ENCODE peak calls at places on chromosomes 16 and 17, in four cellular contexts. G is HCT116, B is K562, D is H1. E is an unnamed sample.
A peak's percentile ranks its signal among the peaks of the same experiment; 100 is the strongest.

GRCh38 chr17:78862073-78863023 is 21.7 kb upstream of the USP36 start:
- DNase-seq in G (peak; percentile 92), B (peak; percentile 78), D (no peak), E (no peak)

GRCh38 chr16:84583995-84584394 is 33.9 kb downstream of the COTL1 start:
- DNase-seq in G (no peak), B (no peak), D (no peak), E (no peak)

GRCh38 chr16:8739989-8740704 is 57.3 kb downstream of the TMEM186 start:
- DNase-seq in G (no peak), B (no peak), D (no peak), E (no peak)

GRCh38 chr17:43665387-43666101 is 3.8 kb upstream of the MEOX1 start:
- DNase-seq in G (no peak), B (no peak), D (peak; percentile 61), E (no peak)

GRCh38 chr16:30184430-30185140 is 1.2 kb downstream of the CORO1A start:
- DNase-seq in G (no peak), B (peak; percentile 17), D (peak; percentile 46), E (no peak)

GRCh38 chr17:78343099-78343432 is 16.8 kb downstream of the SOCS3 start:
- DNase-seq in G (peak; percentile 45), B (no peak), D (no peak), E (no peak)

GRCh38 chr17:10936931-10937330 is 99.0 kb upstream of the PIRT start:
- DNase-seq in G (no peak), B (no peak), D (no peak), E (no peak)

GRCh38 chr16:13397126-13397525 is 495.7 kb downstream of the SHISA9 start:
- DNase-seq in G (no peak), B (no peak), D (no peak), E (no peak)

GRCh38 chr17:82888583-82889495 is 49.0 kb upstream of the ZNF750 start:
- DNase-seq in G (no peak), B (no peak), D (no peak), E (peak; percentile 99)

GRCh38 chr17:82752371-82753200 is 721 bp downstream of the TBCD start:
- DNase-seq in G (no peak), B (peak; percentile 57), D (no peak), E (peak; percentile 35)

GRCh38 chr17:47808830-47809480 is 12.6 kb downstream of the OSBPL7 start:
- DNase-seq in G (no peak), B (no peak), D (no peak), E (no peak)

GRCh38 chr17:4887581-4887980 is 11.8 kb upstream of the C17orf107 start:
- DNase-seq in G (no peak), B (no peak), D (no peak), E (no peak)

GRCh38 chr17:77501101-77501566 is 360.4 kb downstream of the SEC14L1 start:
- DNase-seq in G (no peak), B (peak; percentile 60), D (no peak), E (no peak)

GRCh38 chr17:42285346-42286050 is 2.8 kb upstream of the STAT5A start:
- DNase-seq in G (no peak), B (no peak), D (no peak), E (no peak)

GRCh38 chr17:31807846-31808245 is 51.2 kb downstream of the COPRS start:
- DNase-seq in G (no peak), B (no peak), D (no peak), E (no peak)

GRCh38 chr16:71883849-71884638 is at the start of gene ZNF821:
- DNase-seq in G (no peak), B (peak; percentile 95), D (peak; percentile 95), E (peak; percentile 80)

GRCh38 chr16:89039756-89040155 is 53.9 kb upstream of the ACSF3 start:
- DNase-seq in G (no peak), B (no peak), D (no peak), E (no peak)

GRCh38 chr17:81807210-81807719 is 3.3 kb downstream of the GCGR start:
- DNase-seq in G (no peak), B (no peak), D (no peak), E (no peak)

GRCh38 chr16:5071341-5071680 is 332 bp upstream of the ALG1 start:
- DNase-seq in G (no peak), B (no peak), D (no peak), E (no peak)

GRCh38 chr17:19986941-19987714 is 9.5 kb upstream of the AKAP10 start:
- DNase-seq in G (no peak), B (no peak), D (no peak), E (no peak)

GRCh38 chr16:87598431-87598830 is 3.9 kb upstream of the JPH3 start:
- DNase-seq in G (no peak), B (no peak), D (no peak), E (no peak)

DNA sequence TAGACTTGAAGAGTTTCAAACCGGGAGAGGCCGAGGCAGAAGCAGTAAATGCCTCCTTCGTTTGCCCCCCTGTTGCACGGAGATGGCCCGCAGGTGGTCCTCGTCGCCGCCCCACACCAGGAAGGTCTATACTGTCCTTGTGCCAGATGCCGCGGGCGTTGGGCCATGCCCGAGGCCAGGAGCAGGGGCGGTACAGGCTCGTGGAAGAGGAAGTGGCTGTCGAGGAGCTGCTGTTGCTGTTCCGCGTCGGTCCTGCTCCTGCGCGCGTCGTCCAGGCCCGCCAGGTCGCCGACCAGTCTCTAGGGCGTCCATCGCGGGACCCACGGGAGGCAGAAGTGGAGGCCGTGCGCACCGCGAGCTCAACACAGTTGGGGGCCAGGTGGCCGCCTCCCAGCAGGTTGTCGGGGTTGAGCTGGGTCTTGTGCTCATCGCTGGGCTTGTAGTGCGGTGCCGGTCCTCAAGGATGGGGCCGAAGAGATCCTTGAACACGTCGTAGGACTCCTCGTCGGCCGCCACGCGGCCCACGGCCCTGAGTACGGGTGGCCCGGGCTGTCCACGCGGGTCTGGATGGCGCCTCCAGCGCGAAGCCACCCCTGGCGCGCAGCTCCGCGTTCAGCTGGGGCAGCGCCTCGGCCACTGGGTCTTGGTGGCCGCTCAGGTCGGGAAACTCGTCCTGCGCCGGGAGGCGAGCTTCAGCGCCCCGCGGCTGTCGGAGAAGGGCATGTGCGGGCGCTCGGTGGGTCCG is 13.1 kb upstream of the C16orf87 start:
- DNase-seq in G (no peak), B (no peak), D (peak; percentile 45), E (no peak)
- TF ChIP-seq JUND in G (no peak), B (no peak), D (no peak), E (no peak)

DNA sequence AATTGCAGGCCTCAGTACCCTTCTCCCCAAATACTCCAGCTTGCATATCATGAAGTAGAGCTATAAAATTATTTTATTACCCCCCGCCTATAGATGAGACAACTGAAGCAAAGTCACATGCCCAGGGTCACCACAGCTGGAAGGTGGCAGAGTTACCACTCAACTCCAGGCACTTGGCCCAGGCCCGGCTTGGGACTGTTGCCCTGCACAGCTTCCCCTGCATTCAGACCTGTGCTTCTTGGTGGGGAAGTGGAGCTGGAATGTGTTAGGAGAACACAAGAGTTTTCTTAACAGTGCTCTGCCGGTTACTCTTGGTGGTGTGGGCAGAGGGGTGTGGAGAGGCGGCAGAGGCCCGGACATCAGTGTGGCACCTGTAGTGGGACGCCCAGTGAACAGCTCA is 149.3 kb downstream of the SOCS1 start:
- DNase-seq in G (no peak), B (no peak), D (no peak), E (no peak)
- TF ChIP-seq JUND in G (no peak), B (no peak), D (no peak), E (no peak)

DNA sequence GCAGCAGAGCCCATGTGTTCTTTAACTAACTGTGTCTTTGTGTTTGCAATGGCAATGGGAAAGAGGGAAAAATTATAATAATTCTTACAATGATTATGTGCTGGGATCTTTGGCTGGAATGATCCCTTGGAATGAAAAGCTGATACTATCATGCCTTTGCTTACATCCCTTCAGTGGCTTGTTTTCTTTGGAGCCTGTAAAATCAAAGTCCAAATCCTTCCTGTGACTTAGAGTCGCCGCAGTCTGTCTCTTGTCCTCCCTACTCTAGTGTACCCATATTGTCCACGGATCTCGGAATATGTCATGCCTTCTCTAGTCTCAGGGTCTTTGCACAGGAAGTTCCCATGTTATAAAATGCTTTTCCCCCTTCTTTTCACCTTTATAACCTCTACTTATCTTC is 111.7 kb upstream of the MAF start:
- DNase-seq in G (no peak), B (no peak), D (no peak), E (no peak)
- TF ChIP-seq JUND in G (no peak), B (no peak), D (no peak), E (no peak)

GRCh38 chr17:68101992-68102758 is 66.6 kb downstream of the KPNA2 start:
- DNase-seq in G (no peak), B (no peak), D (no peak), E (peak; percentile 35)
- TF ChIP-seq JUND in G (no peak), B (no peak), D (no peak), E (no peak)

DNA sequence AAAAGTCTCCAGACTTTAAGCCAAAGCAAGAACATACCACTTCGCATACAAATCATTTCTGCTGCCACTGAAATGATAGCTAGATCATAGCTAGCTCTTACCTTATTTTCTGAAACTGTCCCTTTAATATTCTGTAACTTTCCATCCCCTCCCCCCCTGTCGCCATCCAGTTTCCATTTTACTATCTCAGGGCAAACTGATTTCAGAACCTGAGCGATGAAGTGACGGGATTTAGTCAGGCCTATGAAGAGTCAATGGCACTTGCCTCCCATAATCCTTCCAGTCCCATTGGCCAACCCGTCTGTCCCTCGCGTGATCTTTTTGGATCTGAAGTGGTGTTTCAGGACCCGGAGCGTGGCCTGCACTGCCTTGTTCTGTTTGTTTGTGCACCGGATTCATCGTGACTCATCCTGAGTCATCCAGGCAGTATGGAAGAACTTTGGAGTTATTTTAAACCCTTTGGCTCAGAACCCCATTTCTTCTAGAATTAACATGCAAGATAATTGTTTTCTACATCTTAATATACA is 199.8 kb upstream of the CHMP6 start:
- DNase-seq in G (peak; percentile 99), B (peak; percentile 72), D (no peak), E (peak; percentile 48)
- TF ChIP-seq JUND in G (peak; percentile 100), B (peak; percentile 99), D (no peak), E (no peak)

GRCh38 chr17:12463102-12463501 is 202.6 kb upstream of the MYOCD start:
- DNase-seq in G (no peak), B (no peak), D (no peak), E (no peak)
- TF ChIP-seq JUND in G (no peak), B (no peak), D (no peak), E (no peak)

GRCh38 chr16:25988882-25989281 is 297.1 kb downstream of the HS3ST4 start:
- DNase-seq in G (no peak), B (no peak), D (no peak), E (no peak)
- TF ChIP-seq JUND in G (no peak), B (no peak), D (no peak), E (no peak)

GRCh38 chr17:30433514-30433913 is 43.7 kb upstream of the GOSR1 start:
- DNase-seq in G (peak; percentile 37), B (peak; percentile 49), D (no peak), E (peak; percentile 68)
- TF ChIP-seq JUND in G (peak; percentile 33), B (peak; percentile 11), D (no peak), E (no peak)

GRCh38 chr17:7173687-7174602 is 5.2 kb downstream of the ASGR1 start:
- DNase-seq in G (no peak), B (no peak), D (peak; percentile 88), E (no peak)
- TF ChIP-seq JUND in G (no peak), B (no peak), D (no peak), E (no peak)

DNA sequence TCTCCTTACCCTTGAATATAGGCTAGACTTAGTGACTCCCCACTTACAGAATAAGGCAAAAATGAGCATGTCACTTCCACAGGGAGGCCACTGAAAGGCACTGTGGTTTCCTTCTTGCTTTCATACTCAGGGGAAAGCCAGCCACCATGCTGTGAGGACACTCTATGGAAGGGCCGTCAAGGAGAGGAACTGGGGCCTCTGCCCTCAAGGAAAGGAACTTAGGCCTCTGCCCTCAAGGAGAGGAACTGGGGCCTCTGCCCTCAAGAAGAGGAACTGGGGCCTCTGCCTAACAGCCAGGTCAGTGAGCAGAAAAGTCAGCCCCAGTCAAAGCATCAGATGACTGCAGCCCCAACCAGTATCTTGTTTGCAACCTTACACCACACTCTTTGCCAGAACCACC is 30.1 kb downstream of the VPS35 start:
- DNase-seq in G (no peak), B (no peak), D (no peak), E (no peak)
- TF ChIP-seq JUND in G (no peak), B (no peak), D (no peak), E (no peak)

E was measured in T47D.